ENCODE peak calls at places on chromosomes 5 and 9, in six cellular contexts. One of them, this sample, is unnamed.

GRCh38 chr9:75130621-75131020 is 42.3 kb downstream of the OSTF1 start:
- DNase-seq in uterus: no peak
- DNase-seq in right atrium auricular region: no peak
- DNase-seq in mammary epithelial cell: no peak
- DNase-seq in cardiac muscle cell: no peak
- DNase-seq in SK-N-SH: no peak
- DNase-seq in this sample: no peak

GRCh38 chr5:124661317-124662141 is 84.9 kb downstream of the ZNF608 start:
- DNase-seq in uterus: no peak
- DNase-seq in right atrium auricular region: no peak
- DNase-seq in mammary epithelial cell: peak
- DNase-seq in cardiac muscle cell: peak
- DNase-seq in SK-N-SH: no peak
- DNase-seq in this sample: no peak

GRCh38 chr9:138010274-138010800 is 132.8 kb downstream of the CACNA1B start:
- DNase-seq in uterus: no peak
- DNase-seq in right atrium auricular region: peak
- DNase-seq in mammary epithelial cell: no peak
- DNase-seq in cardiac muscle cell: no peak
- DNase-seq in SK-N-SH: no peak
- DNase-seq in this sample: peak

GRCh38 chr5:88081877-88082276 is 186.8 kb downstream of the TMEM161B start:
- DNase-seq in uterus: no peak
- DNase-seq in right atrium auricular region: no peak
- DNase-seq in mammary epithelial cell: no peak
- DNase-seq in cardiac muscle cell: no peak
- DNase-seq in SK-N-SH: no peak
- DNase-seq in this sample: no peak

GRCh38 chr5:375336-375920 is 53.9 kb downstream of the AHRR start:
- DNase-seq in uterus: peak
- DNase-seq in right atrium auricular region: peak
- DNase-seq in mammary epithelial cell: no peak
- DNase-seq in cardiac muscle cell: no peak
- DNase-seq in SK-N-SH: peak
- DNase-seq in this sample: no peak

GRCh38 chr5:176441921-176442323 is 6.3 kb upstream of the FAF2 start:
- DNase-seq in uterus: no peak
- DNase-seq in right atrium auricular region: no peak
- DNase-seq in mammary epithelial cell: peak
- DNase-seq in cardiac muscle cell: no peak
- DNase-seq in SK-N-SH: no peak
- DNase-seq in this sample: no peak

GRCh38 chr5:180618830-180619562 is 27.7 kb upstream of the SCGB3A1 start:
- DNase-seq in uterus: no peak
- DNase-seq in right atrium auricular region: no peak
- DNase-seq in mammary epithelial cell: peak
- DNase-seq in cardiac muscle cell: peak
- DNase-seq in SK-N-SH: peak
- DNase-seq in this sample: no peak

GRCh38 chr5:2686725-2687124 is 64.8 kb downstream of the IRX2 start:
- DNase-seq in uterus: no peak
- DNase-seq in right atrium auricular region: no peak
- DNase-seq in mammary epithelial cell: no peak
- DNase-seq in cardiac muscle cell: no peak
- DNase-seq in SK-N-SH: no peak
- DNase-seq in this sample: no peak

GRCh38 chr9:90858505-90858904 is 56.9 kb downstream of the SYK start:
- DNase-seq in uterus: no peak
- DNase-seq in right atrium auricular region: no peak
- DNase-seq in mammary epithelial cell: no peak
- DNase-seq in cardiac muscle cell: no peak
- DNase-seq in SK-N-SH: no peak
- DNase-seq in this sample: no peak

GRCh38 chr5:7181841-7182240 is 214.1 kb upstream of the ADCY2 start:
- DNase-seq in uterus: no peak
- DNase-seq in right atrium auricular region: no peak
- DNase-seq in mammary epithelial cell: no peak
- DNase-seq in cardiac muscle cell: no peak
- DNase-seq in SK-N-SH: no peak
- DNase-seq in this sample: no peak

GRCh38 chr5:126561908-126562307 is 33.1 kb downstream of the ALDH7A1 start:
- DNase-seq in uterus: no peak
- DNase-seq in right atrium auricular region: no peak
- DNase-seq in mammary epithelial cell: no peak
- DNase-seq in cardiac muscle cell: no peak
- DNase-seq in SK-N-SH: no peak
- DNase-seq in this sample: no peak

GRCh38 chr5:87113848-87114247 is 153.8 kb upstream of the RASA1 start:
- DNase-seq in uterus: no peak
- DNase-seq in right atrium auricular region: no peak
- DNase-seq in mammary epithelial cell: peak
- DNase-seq in cardiac muscle cell: no peak
- DNase-seq in SK-N-SH: no peak
- DNase-seq in this sample: no peak

GRCh38 chr9:95719354-95719753 is 156.1 kb upstream of the ERCC6L2 start:
- DNase-seq in uterus: no peak
- DNase-seq in right atrium auricular region: no peak
- DNase-seq in mammary epithelial cell: no peak
- DNase-seq in cardiac muscle cell: no peak
- DNase-seq in SK-N-SH: no peak
- DNase-seq in this sample: no peak

GRCh38 chr5:73960023-73960422 is 334.0 kb downstream of the ARHGEF28 start:
- DNase-seq in uterus: no peak
- DNase-seq in right atrium auricular region: no peak
- DNase-seq in mammary epithelial cell: no peak
- DNase-seq in cardiac muscle cell: no peak
- DNase-seq in SK-N-SH: no peak
- DNase-seq in this sample: no peak

GRCh38 chr9:71703172-71703872 is 65.0 kb downstream of the CEMIP2 start:
- DNase-seq in uterus: no peak
- DNase-seq in right atrium auricular region: no peak
- DNase-seq in mammary epithelial cell: peak
- DNase-seq in cardiac muscle cell: no peak
- DNase-seq in SK-N-SH: no peak
- DNase-seq in this sample: no peak

GRCh38 chr9:135815433-135816178 is 91.7 kb downstream of the CAMSAP1 start:
- DNase-seq in uterus: no peak
- DNase-seq in right atrium auricular region: no peak
- DNase-seq in mammary epithelial cell: no peak
- DNase-seq in cardiac muscle cell: no peak
- DNase-seq in SK-N-SH: no peak
- DNase-seq in this sample: no peak

GRCh38 chr5:69493235-69493925 is 790 bp downstream of the OCLN start:
- DNase-seq in uterus: no peak
- DNase-seq in right atrium auricular region: no peak
- DNase-seq in mammary epithelial cell: peak
- DNase-seq in cardiac muscle cell: peak
- DNase-seq in SK-N-SH: peak
- DNase-seq in this sample: no peak

GRCh38 chr5:60196382-60197113 is 303.0 kb upstream of the PDE4D start:
- DNase-seq in uterus: peak
- DNase-seq in right atrium auricular region: no peak
- DNase-seq in mammary epithelial cell: peak
- DNase-seq in cardiac muscle cell: no peak
- DNase-seq in SK-N-SH: no peak
- DNase-seq in this sample: peak

GRCh38 chr9:136765041-136765440 is 723 bp upstream of the LCN15 start:
- DNase-seq in uterus: no peak
- DNase-seq in right atrium auricular region: no peak
- DNase-seq in mammary epithelial cell: no peak
- DNase-seq in cardiac muscle cell: no peak
- DNase-seq in SK-N-SH: no peak
- DNase-seq in this sample: peak

GRCh38 chr5:173786296-173787187 is 101.6 kb upstream of the CPEB4 start:
- DNase-seq in uterus: no peak
- DNase-seq in right atrium auricular region: no peak
- DNase-seq in mammary epithelial cell: no peak
- DNase-seq in cardiac muscle cell: no peak
- DNase-seq in SK-N-SH: no peak
- DNase-seq in this sample: no peak
- TF ChIP-seq CTCF in uterus: no peak
- TF ChIP-seq CTCF in right atrium auricular region: no peak
- TF ChIP-seq CTCF in mammary epithelial cell: no peak
- TF ChIP-seq CTCF in cardiac muscle cell: no peak
- TF ChIP-seq CTCF in SK-N-SH: no peak
- TF ChIP-seq CTCF in this sample: no peak

GRCh38 chr5:135490245-135491037 is 38.3 kb upstream of the TIFAB start:
- DNase-seq in uterus: no peak
- DNase-seq in right atrium auricular region: no peak
- DNase-seq in mammary epithelial cell: no peak
- DNase-seq in cardiac muscle cell: peak
- DNase-seq in SK-N-SH: no peak
- DNase-seq in this sample: no peak
- H3K4me3 ChIP-seq in uterus: no peak
- H3K4me3 ChIP-seq in right atrium auricular region: no peak
- H3K4me3 ChIP-seq in mammary epithelial cell: no peak
- H3K4me3 ChIP-seq in cardiac muscle cell: peak
- H3K4me3 ChIP-seq in SK-N-SH: no peak
- H3K4me3 ChIP-seq in this sample: peak

GRCh38 chr9:93264338-93265125 is 80.6 kb downstream of the WNK2 start:
- DNase-seq in uterus: no peak
- DNase-seq in right atrium auricular region: peak
- DNase-seq in mammary epithelial cell: no peak
- DNase-seq in cardiac muscle cell: no peak
- DNase-seq in SK-N-SH: peak
- DNase-seq in this sample: peak

GRCh38 chr9:93265972-93266371 is 82.0 kb downstream of the WNK2 start:
- DNase-seq in uterus: no peak
- DNase-seq in right atrium auricular region: peak
- DNase-seq in mammary epithelial cell: no peak
- DNase-seq in cardiac muscle cell: no peak
- DNase-seq in SK-N-SH: peak
- DNase-seq in this sample: no peak

GRCh38 chr9:93266521-93267001 is 82.6 kb downstream of the WNK2 start:
- DNase-seq in uterus: no peak
- DNase-seq in right atrium auricular region: peak
- DNase-seq in mammary epithelial cell: no peak
- DNase-seq in cardiac muscle cell: no peak
- DNase-seq in SK-N-SH: peak
- DNase-seq in this sample: peak

GRCh38 chr9:93267091-93267541 is 83.2 kb downstream of the WNK2 start:
- DNase-seq in uterus: no peak
- DNase-seq in right atrium auricular region: peak
- DNase-seq in mammary epithelial cell: no peak
- DNase-seq in cardiac muscle cell: no peak
- DNase-seq in SK-N-SH: peak
- DNase-seq in this sample: no peak

GRCh38 chr9:93265301-93265971 is 81.5 kb downstream of the WNK2 start:
- DNase-seq in uterus: no peak
- DNase-seq in right atrium auricular region: peak
- DNase-seq in mammary epithelial cell: no peak
- DNase-seq in cardiac muscle cell: no peak
- DNase-seq in SK-N-SH: peak
- DNase-seq in this sample: no peak
- H3K27ac ChIP-seq in uterus: no peak
- H3K27ac ChIP-seq in right atrium auricular region: peak
- H3K27ac ChIP-seq in mammary epithelial cell: no peak
- H3K27ac ChIP-seq in cardiac muscle cell: no peak
- H3K27ac ChIP-seq in SK-N-SH: no peak
- H3K27ac ChIP-seq in this sample: no peak

GRCh38 chr9:131391504-131391903 is 2.4 kb upstream of the PRRC2B start:
- DNase-seq in uterus: no peak
- DNase-seq in right atrium auricular region: no peak
- DNase-seq in mammary epithelial cell: no peak
- DNase-seq in cardiac muscle cell: no peak
- DNase-seq in SK-N-SH: no peak
- DNase-seq in this sample: no peak
- TF ChIP-seq CTCF in uterus: no peak
- TF ChIP-seq CTCF in right atrium auricular region: no peak
- TF ChIP-seq CTCF in mammary epithelial cell: no peak
- TF ChIP-seq CTCF in cardiac muscle cell: no peak
- TF ChIP-seq CTCF in SK-N-SH: no peak
- TF ChIP-seq CTCF in this sample: no peak

GRCh38 chr5:54769746-54770145 is 215.6 kb downstream of the ESM1 start:
- DNase-seq in uterus: no peak
- DNase-seq in right atrium auricular region: no peak
- DNase-seq in mammary epithelial cell: no peak
- DNase-seq in cardiac muscle cell: no peak
- DNase-seq in SK-N-SH: no peak
- DNase-seq in this sample: no peak

GRCh38 chr5:54766748-54767147 is 218.6 kb downstream of the ESM1 start:
- DNase-seq in uterus: no peak
- DNase-seq in right atrium auricular region: no peak
- DNase-seq in mammary epithelial cell: peak
- DNase-seq in cardiac muscle cell: no peak
- DNase-seq in SK-N-SH: no peak
- DNase-seq in this sample: no peak

GRCh38 chr5:54772232-54773168 is 212.9 kb downstream of the ESM1 start:
- DNase-seq in uterus: no peak
- DNase-seq in right atrium auricular region: no peak
- DNase-seq in mammary epithelial cell: no peak
- DNase-seq in cardiac muscle cell: no peak
- DNase-seq in SK-N-SH: no peak
- DNase-seq in this sample: no peak

GRCh38 chr5:54765327-54765726 is 220.1 kb downstream of the ESM1 start:
- DNase-seq in uterus: no peak
- DNase-seq in right atrium auricular region: no peak
- DNase-seq in mammary epithelial cell: no peak
- DNase-seq in cardiac muscle cell: no peak
- DNase-seq in SK-N-SH: no peak
- DNase-seq in this sample: no peak

GRCh38 chr5:54769072-54769471 is 216.3 kb downstream of the ESM1 start:
- DNase-seq in uterus: no peak
- DNase-seq in right atrium auricular region: no peak
- DNase-seq in mammary epithelial cell: no peak
- DNase-seq in cardiac muscle cell: no peak
- DNase-seq in SK-N-SH: no peak
- DNase-seq in this sample: no peak
- H3K4me3 ChIP-seq in uterus: no peak
- H3K4me3 ChIP-seq in right atrium auricular region: no peak
- H3K4me3 ChIP-seq in mammary epithelial cell: no peak
- H3K4me3 ChIP-seq in cardiac muscle cell: no peak
- H3K4me3 ChIP-seq in SK-N-SH: no peak
- H3K4me3 ChIP-seq in this sample: no peak

GRCh38 chr5:131252824-131253171 is 11.1 kb upstream of the CDC42SE2 start:
- DNase-seq in uterus: peak
- DNase-seq in right atrium auricular region: no peak
- DNase-seq in mammary epithelial cell: no peak
- DNase-seq in cardiac muscle cell: no peak
- DNase-seq in SK-N-SH: no peak
- DNase-seq in this sample: peak

GRCh38 chr5:131256507-131256823 is 7.4 kb upstream of the CDC42SE2 start:
- DNase-seq in uterus: no peak
- DNase-seq in right atrium auricular region: no peak
- DNase-seq in mammary epithelial cell: no peak
- DNase-seq in cardiac muscle cell: no peak
- DNase-seq in SK-N-SH: no peak
- DNase-seq in this sample: no peak

GRCh38 chr5:131258733-131259132 is 5.1 kb upstream of the CDC42SE2 start:
- DNase-seq in uterus: no peak
- DNase-seq in right atrium auricular region: no peak
- DNase-seq in mammary epithelial cell: peak
- DNase-seq in cardiac muscle cell: no peak
- DNase-seq in SK-N-SH: no peak
- DNase-seq in this sample: no peak

GRCh38 chr5:131250749-131251148 is 13.1 kb upstream of the CDC42SE2 start:
- DNase-seq in uterus: no peak
- DNase-seq in right atrium auricular region: no peak
- DNase-seq in mammary epithelial cell: no peak
- DNase-seq in cardiac muscle cell: no peak
- DNase-seq in SK-N-SH: no peak
- DNase-seq in this sample: no peak

GRCh38 chr5:131254741-131255140 is 9.1 kb upstream of the CDC42SE2 start:
- DNase-seq in uterus: no peak
- DNase-seq in right atrium auricular region: no peak
- DNase-seq in mammary epithelial cell: no peak
- DNase-seq in cardiac muscle cell: no peak
- DNase-seq in SK-N-SH: no peak
- DNase-seq in this sample: no peak
- H3K27ac ChIP-seq in uterus: no peak
- H3K27ac ChIP-seq in right atrium auricular region: no peak
- H3K27ac ChIP-seq in mammary epithelial cell: no peak
- H3K27ac ChIP-seq in cardiac muscle cell: no peak
- H3K27ac ChIP-seq in SK-N-SH: no peak
- H3K27ac ChIP-seq in this sample: no peak